ENCODE peak calls at places on chromosomes 3 and 15, in nine cellular contexts. One of them, this sample, is unnamed.

GRCh38 chr15:69997701-69998273 is 99.9 kb downstream of the TLE3 start:
- DNase-seq in NCI-H524 treated with DMSO at 0.1 percent for 48 hours: no peak
- DNase-seq in hippocampal formation: peak
- DNase-seq in effector CD4-positive, alpha-beta T cell: no peak
- DNase-seq in GM23248: peak
- DNase-seq in fibroblast of pulmonary artery: peak
- DNase-seq in NCI-H2029: peak
- DNase-seq in NCI-H446 treated with DMSO at 0.1 percent for 48 hours: peak
- DNase-seq in activated CD4-positive, alpha-beta T cell treated with anti-CD3 and anti-CD28 coated beads, Interleukin-2, amount 50 U/mL, for 24 hours: no peak
- DNase-seq in this sample: no peak

GRCh38 chr3:53036063-53036619 is 9.7 kb downstream of the SFMBT1 start:
- DNase-seq in effector CD4-positive, alpha-beta T cell: no peak
- DNase-seq in NCI-H446 treated with DMSO at 0.1 percent for 48 hours: no peak
- DNase-seq in fibroblast of pulmonary artery: no peak
- DNase-seq in GM23248: no peak
- DNase-seq in activated CD4-positive, alpha-beta T cell treated with anti-CD3 and anti-CD28 coated beads, Interleukin-2, amount 50 U/mL, for 24 hours: no peak
- DNase-seq in NCI-H2029: no peak
- DNase-seq in hippocampal formation: no peak
- DNase-seq in NCI-H524 treated with DMSO at 0.1 percent for 48 hours: no peak
- DNase-seq in this sample: no peak

GRCh38 chr15:41022487-41023090 is 69.3 kb downstream of the CHAC1 start:
- DNase-seq in GM23248: peak
- DNase-seq in NCI-H446 treated with DMSO at 0.1 percent for 48 hours: no peak
- DNase-seq in activated CD4-positive, alpha-beta T cell treated with anti-CD3 and anti-CD28 coated beads, Interleukin-2, amount 50 U/mL, for 24 hours: no peak
- DNase-seq in effector CD4-positive, alpha-beta T cell: peak
- DNase-seq in NCI-H524 treated with DMSO at 0.1 percent for 48 hours: no peak
- DNase-seq in NCI-H2029: no peak
- DNase-seq in hippocampal formation: peak
- DNase-seq in fibroblast of pulmonary artery: peak
- DNase-seq in this sample: peak

GRCh38 chr3:7508821-7509220 is 647.9 kb downstream of the GRM7 start:
- DNase-seq in fibroblast of pulmonary artery: peak
- DNase-seq in NCI-H524 treated with DMSO at 0.1 percent for 48 hours: no peak
- DNase-seq in activated CD4-positive, alpha-beta T cell treated with anti-CD3 and anti-CD28 coated beads, Interleukin-2, amount 50 U/mL, for 24 hours: no peak
- DNase-seq in NCI-H2029: no peak
- DNase-seq in effector CD4-positive, alpha-beta T cell: no peak
- DNase-seq in GM23248: no peak
- DNase-seq in NCI-H446 treated with DMSO at 0.1 percent for 48 hours: no peak
- DNase-seq in hippocampal formation: no peak
- DNase-seq in this sample: no peak

GRCh38 chr15:88617031-88617722 is 4.0 kb upstream of the AEN start:
- DNase-seq in hippocampal formation: no peak
- DNase-seq in NCI-H446 treated with DMSO at 0.1 percent for 48 hours: no peak
- DNase-seq in NCI-H524 treated with DMSO at 0.1 percent for 48 hours: no peak
- DNase-seq in NCI-H2029: no peak
- DNase-seq in activated CD4-positive, alpha-beta T cell treated with anti-CD3 and anti-CD28 coated beads, Interleukin-2, amount 50 U/mL, for 24 hours: no peak
- DNase-seq in effector CD4-positive, alpha-beta T cell: no peak
- DNase-seq in fibroblast of pulmonary artery: no peak
- DNase-seq in GM23248: no peak
- DNase-seq in this sample: no peak

GRCh38 chr3:141876891-141877561 is 583 bp downstream of the ATP1B3 start:
- DNase-seq in GM23248: peak
- DNase-seq in activated CD4-positive, alpha-beta T cell treated with anti-CD3 and anti-CD28 coated beads, Interleukin-2, amount 50 U/mL, for 24 hours: peak
- DNase-seq in NCI-H524 treated with DMSO at 0.1 percent for 48 hours: no peak
- DNase-seq in effector CD4-positive, alpha-beta T cell: peak
- DNase-seq in NCI-H2029: peak
- DNase-seq in hippocampal formation: peak
- DNase-seq in fibroblast of pulmonary artery: no peak
- DNase-seq in NCI-H446 treated with DMSO at 0.1 percent for 48 hours: peak
- DNase-seq in this sample: peak

GRCh38 chr3:140180603-140181002 is 245.6 kb downstream of the CLSTN2 start:
- DNase-seq in NCI-H524 treated with DMSO at 0.1 percent for 48 hours: no peak
- DNase-seq in hippocampal formation: no peak
- DNase-seq in effector CD4-positive, alpha-beta T cell: no peak
- DNase-seq in activated CD4-positive, alpha-beta T cell treated with anti-CD3 and anti-CD28 coated beads, Interleukin-2, amount 50 U/mL, for 24 hours: no peak
- DNase-seq in fibroblast of pulmonary artery: no peak
- DNase-seq in NCI-H446 treated with DMSO at 0.1 percent for 48 hours: peak
- DNase-seq in GM23248: no peak
- DNase-seq in NCI-H2029: no peak
- DNase-seq in this sample: no peak

GRCh38 chr3:117011687-117012250 is 302.2 kb downstream of the TUSC7 start:
- DNase-seq in fibroblast of pulmonary artery: peak
- DNase-seq in effector CD4-positive, alpha-beta T cell: no peak
- DNase-seq in NCI-H2029: no peak
- DNase-seq in NCI-H446 treated with DMSO at 0.1 percent for 48 hours: no peak
- DNase-seq in NCI-H524 treated with DMSO at 0.1 percent for 48 hours: no peak
- DNase-seq in activated CD4-positive, alpha-beta T cell treated with anti-CD3 and anti-CD28 coated beads, Interleukin-2, amount 50 U/mL, for 24 hours: no peak
- DNase-seq in GM23248: peak
- DNase-seq in hippocampal formation: no peak
- DNase-seq in this sample: no peak

GRCh38 chr3:187567026-187567425 is 103.2 kb downstream of the SST start:
- DNase-seq in GM23248: peak
- DNase-seq in effector CD4-positive, alpha-beta T cell: no peak
- DNase-seq in NCI-H446 treated with DMSO at 0.1 percent for 48 hours: no peak
- DNase-seq in NCI-H524 treated with DMSO at 0.1 percent for 48 hours: no peak
- DNase-seq in NCI-H2029: no peak
- DNase-seq in fibroblast of pulmonary artery: peak
- DNase-seq in hippocampal formation: no peak
- DNase-seq in activated CD4-positive, alpha-beta T cell treated with anti-CD3 and anti-CD28 coated beads, Interleukin-2, amount 50 U/mL, for 24 hours: no peak
- DNase-seq in this sample: no peak

GRCh38 chr3:26639339-26639738 is 16.8 kb downstream of the LRRC3B start:
- DNase-seq in effector CD4-positive, alpha-beta T cell: no peak
- DNase-seq in fibroblast of pulmonary artery: no peak
- DNase-seq in NCI-H524 treated with DMSO at 0.1 percent for 48 hours: no peak
- DNase-seq in activated CD4-positive, alpha-beta T cell treated with anti-CD3 and anti-CD28 coated beads, Interleukin-2, amount 50 U/mL, for 24 hours: no peak
- DNase-seq in NCI-H446 treated with DMSO at 0.1 percent for 48 hours: no peak
- DNase-seq in GM23248: no peak
- DNase-seq in NCI-H2029: no peak
- DNase-seq in hippocampal formation: no peak
- DNase-seq in this sample: no peak

GRCh38 chr15:49814709-49815108 is 193.9 kb downstream of the DTWD1 start:
- DNase-seq in GM23248: no peak
- DNase-seq in hippocampal formation: no peak
- DNase-seq in NCI-H446 treated with DMSO at 0.1 percent for 48 hours: no peak
- DNase-seq in NCI-H2029: no peak
- DNase-seq in fibroblast of pulmonary artery: no peak
- DNase-seq in effector CD4-positive, alpha-beta T cell: no peak
- DNase-seq in NCI-H524 treated with DMSO at 0.1 percent for 48 hours: no peak
- DNase-seq in activated CD4-positive, alpha-beta T cell treated with anti-CD3 and anti-CD28 coated beads, Interleukin-2, amount 50 U/mL, for 24 hours: no peak
- DNase-seq in this sample: no peak

GRCh38 chr3:58048301-58048700 is 40.1 kb downstream of the FLNB start:
- DNase-seq in GM23248: no peak
- DNase-seq in NCI-H446 treated with DMSO at 0.1 percent for 48 hours: no peak
- DNase-seq in fibroblast of pulmonary artery: peak
- DNase-seq in NCI-H2029: no peak
- DNase-seq in effector CD4-positive, alpha-beta T cell: no peak
- DNase-seq in NCI-H524 treated with DMSO at 0.1 percent for 48 hours: no peak
- DNase-seq in hippocampal formation: no peak
- DNase-seq in activated CD4-positive, alpha-beta T cell treated with anti-CD3 and anti-CD28 coated beads, Interleukin-2, amount 50 U/mL, for 24 hours: no peak
- DNase-seq in this sample: no peak

GRCh38 chr15:39447881-39448280 is 133.0 kb upstream of the THBS1 start:
- DNase-seq in NCI-H2029: no peak
- DNase-seq in effector CD4-positive, alpha-beta T cell: no peak
- DNase-seq in activated CD4-positive, alpha-beta T cell treated with anti-CD3 and anti-CD28 coated beads, Interleukin-2, amount 50 U/mL, for 24 hours: no peak
- DNase-seq in fibroblast of pulmonary artery: no peak
- DNase-seq in NCI-H524 treated with DMSO at 0.1 percent for 48 hours: no peak
- DNase-seq in GM23248: no peak
- DNase-seq in NCI-H446 treated with DMSO at 0.1 percent for 48 hours: no peak
- DNase-seq in hippocampal formation: no peak
- DNase-seq in this sample: no peak

GRCh38 chr3:49461443-49462171 is 8.5 kb upstream of the DAG1 start:
- DNase-seq in effector CD4-positive, alpha-beta T cell: no peak
- DNase-seq in activated CD4-positive, alpha-beta T cell treated with anti-CD3 and anti-CD28 coated beads, Interleukin-2, amount 50 U/mL, for 24 hours: no peak
- DNase-seq in NCI-H524 treated with DMSO at 0.1 percent for 48 hours: no peak
- DNase-seq in NCI-H2029: no peak
- DNase-seq in fibroblast of pulmonary artery: peak
- DNase-seq in GM23248: peak
- DNase-seq in hippocampal formation: no peak
- DNase-seq in NCI-H446 treated with DMSO at 0.1 percent for 48 hours: no peak
- DNase-seq in this sample: no peak

GRCh38 chr3:130242850-130243569 is 102.5 kb upstream of the COL6A5 start:
- DNase-seq in hippocampal formation: no peak
- DNase-seq in effector CD4-positive, alpha-beta T cell: no peak
- DNase-seq in NCI-H524 treated with DMSO at 0.1 percent for 48 hours: no peak
- DNase-seq in fibroblast of pulmonary artery: peak
- DNase-seq in GM23248: peak
- DNase-seq in NCI-H446 treated with DMSO at 0.1 percent for 48 hours: no peak
- DNase-seq in NCI-H2029: no peak
- DNase-seq in activated CD4-positive, alpha-beta T cell treated with anti-CD3 and anti-CD28 coated beads, Interleukin-2, amount 50 U/mL, for 24 hours: no peak
- DNase-seq in this sample: no peak

GRCh38 chr3:87575538-87575937 is 299.2 kb upstream of the POU1F1 start:
- DNase-seq in NCI-H524 treated with DMSO at 0.1 percent for 48 hours: no peak
- DNase-seq in activated CD4-positive, alpha-beta T cell treated with anti-CD3 and anti-CD28 coated beads, Interleukin-2, amount 50 U/mL, for 24 hours: no peak
- DNase-seq in NCI-H446 treated with DMSO at 0.1 percent for 48 hours: no peak
- DNase-seq in GM23248: no peak
- DNase-seq in NCI-H2029: no peak
- DNase-seq in hippocampal formation: no peak
- DNase-seq in fibroblast of pulmonary artery: no peak
- DNase-seq in effector CD4-positive, alpha-beta T cell: no peak
- DNase-seq in this sample: no peak

GRCh38 chr15:83794209-83794608 is 140.3 kb downstream of the ADAMTSL3 start:
- DNase-seq in NCI-H524 treated with DMSO at 0.1 percent for 48 hours: no peak
- DNase-seq in hippocampal formation: no peak
- DNase-seq in GM23248: no peak
- DNase-seq in NCI-H2029: no peak
- DNase-seq in NCI-H446 treated with DMSO at 0.1 percent for 48 hours: no peak
- DNase-seq in fibroblast of pulmonary artery: no peak
- DNase-seq in activated CD4-positive, alpha-beta T cell treated with anti-CD3 and anti-CD28 coated beads, Interleukin-2, amount 50 U/mL, for 24 hours: no peak
- DNase-seq in effector CD4-positive, alpha-beta T cell: no peak
- DNase-seq in this sample: no peak

GRCh38 chr3:42720126-42720525 is 17.5 kb upstream of the HHATL start:
- DNase-seq in NCI-H2029: no peak
- DNase-seq in hippocampal formation: no peak
- DNase-seq in NCI-H524 treated with DMSO at 0.1 percent for 48 hours: no peak
- DNase-seq in GM23248: no peak
- DNase-seq in NCI-H446 treated with DMSO at 0.1 percent for 48 hours: no peak
- DNase-seq in activated CD4-positive, alpha-beta T cell treated with anti-CD3 and anti-CD28 coated beads, Interleukin-2, amount 50 U/mL, for 24 hours: no peak
- DNase-seq in fibroblast of pulmonary artery: no peak
- DNase-seq in effector CD4-positive, alpha-beta T cell: no peak
- DNase-seq in this sample: no peak

GRCh38 chr15:63497642-63498100 is 6.7 kb upstream of the USP3 start:
- DNase-seq in effector CD4-positive, alpha-beta T cell: peak
- DNase-seq in activated CD4-positive, alpha-beta T cell treated with anti-CD3 and anti-CD28 coated beads, Interleukin-2, amount 50 U/mL, for 24 hours: no peak
- DNase-seq in hippocampal formation: peak
- DNase-seq in NCI-H524 treated with DMSO at 0.1 percent for 48 hours: no peak
- DNase-seq in NCI-H2029: no peak
- DNase-seq in GM23248: no peak
- DNase-seq in fibroblast of pulmonary artery: no peak
- DNase-seq in NCI-H446 treated with DMSO at 0.1 percent for 48 hours: no peak
- DNase-seq in this sample: peak

GRCh38 chr3:151925876-151926275 is 52.4 kb downstream of the SUCNR1 start:
- DNase-seq in activated CD4-positive, alpha-beta T cell treated with anti-CD3 and anti-CD28 coated beads, Interleukin-2, amount 50 U/mL, for 24 hours: no peak
- DNase-seq in NCI-H524 treated with DMSO at 0.1 percent for 48 hours: no peak
- DNase-seq in GM23248: peak
- DNase-seq in NCI-H2029: no peak
- DNase-seq in fibroblast of pulmonary artery: peak
- DNase-seq in NCI-H446 treated with DMSO at 0.1 percent for 48 hours: no peak
- DNase-seq in hippocampal formation: no peak
- DNase-seq in effector CD4-positive, alpha-beta T cell: no peak
- DNase-seq in this sample: no peak

GRCh38 chr3:46695177-46695961 is 1.9 kb upstream of the ALS2CL start:
- DNase-seq in effector CD4-positive, alpha-beta T cell: no peak
- DNase-seq in NCI-H2029: peak
- DNase-seq in fibroblast of pulmonary artery: peak
- DNase-seq in hippocampal formation: peak
- DNase-seq in NCI-H446 treated with DMSO at 0.1 percent for 48 hours: no peak
- DNase-seq in GM23248: peak
- DNase-seq in NCI-H524 treated with DMSO at 0.1 percent for 48 hours: peak
- DNase-seq in activated CD4-positive, alpha-beta T cell treated with anti-CD3 and anti-CD28 coated beads, Interleukin-2, amount 50 U/mL, for 24 hours: peak
- DNase-seq in this sample: peak

GRCh38 chr15:28098766-28099554 is at the start of gene OCA2:
- DNase-seq in hippocampal formation: no peak
- DNase-seq in fibroblast of pulmonary artery: peak
- DNase-seq in NCI-H524 treated with DMSO at 0.1 percent for 48 hours: peak
- DNase-seq in effector CD4-positive, alpha-beta T cell: peak
- DNase-seq in GM23248: peak
- DNase-seq in activated CD4-positive, alpha-beta T cell treated with anti-CD3 and anti-CD28 coated beads, Interleukin-2, amount 50 U/mL, for 24 hours: no peak
- DNase-seq in NCI-H446 treated with DMSO at 0.1 percent for 48 hours: no peak
- DNase-seq in NCI-H2029: no peak
- DNase-seq in this sample: peak

GRCh38 chr3:124700880-124701684 is 29.2 kb upstream of the UMPS start:
- DNase-seq in hippocampal formation: no peak
- DNase-seq in GM23248: peak
- DNase-seq in effector CD4-positive, alpha-beta T cell: no peak
- DNase-seq in fibroblast of pulmonary artery: peak
- DNase-seq in NCI-H2029: no peak
- DNase-seq in activated CD4-positive, alpha-beta T cell treated with anti-CD3 and anti-CD28 coated beads, Interleukin-2, amount 50 U/mL, for 24 hours: no peak
- DNase-seq in NCI-H524 treated with DMSO at 0.1 percent for 48 hours: no peak
- DNase-seq in NCI-H446 treated with DMSO at 0.1 percent for 48 hours: no peak
- DNase-seq in this sample: no peak

GRCh38 chr3:42340466-42340865 is 69.9 kb downstream of the LYZL4 start:
- DNase-seq in effector CD4-positive, alpha-beta T cell: no peak
- DNase-seq in activated CD4-positive, alpha-beta T cell treated with anti-CD3 and anti-CD28 coated beads, Interleukin-2, amount 50 U/mL, for 24 hours: no peak
- DNase-seq in NCI-H2029: no peak
- DNase-seq in NCI-H524 treated with DMSO at 0.1 percent for 48 hours: no peak
- DNase-seq in NCI-H446 treated with DMSO at 0.1 percent for 48 hours: no peak
- DNase-seq in GM23248: no peak
- DNase-seq in hippocampal formation: no peak
- DNase-seq in fibroblast of pulmonary artery: no peak
- DNase-seq in this sample: no peak

GRCh38 chr3:31448035-31448881 is 84.5 kb upstream of the STT3B start:
- DNase-seq in NCI-H446 treated with DMSO at 0.1 percent for 48 hours: no peak
- DNase-seq in effector CD4-positive, alpha-beta T cell: peak
- DNase-seq in NCI-H2029: peak
- DNase-seq in activated CD4-positive, alpha-beta T cell treated with anti-CD3 and anti-CD28 coated beads, Interleukin-2, amount 50 U/mL, for 24 hours: no peak
- DNase-seq in hippocampal formation: no peak
- DNase-seq in fibroblast of pulmonary artery: peak
- DNase-seq in GM23248: peak
- DNase-seq in NCI-H524 treated with DMSO at 0.1 percent for 48 hours: no peak
- DNase-seq in this sample: no peak

GRCh38 chr15:41971089-41971892 is 1.1 kb downstream of the EHD4 start:
- DNase-seq in fibroblast of pulmonary artery: peak
- DNase-seq in NCI-H446 treated with DMSO at 0.1 percent for 48 hours: no peak
- DNase-seq in NCI-H2029: peak
- DNase-seq in effector CD4-positive, alpha-beta T cell: peak
- DNase-seq in GM23248: peak
- DNase-seq in activated CD4-positive, alpha-beta T cell treated with anti-CD3 and anti-CD28 coated beads, Interleukin-2, amount 50 U/mL, for 24 hours: peak
- DNase-seq in NCI-H524 treated with DMSO at 0.1 percent for 48 hours: no peak
- DNase-seq in hippocampal formation: no peak
- DNase-seq in this sample: peak

GRCh38 chr15:60414016-60414682 is 16.4 kb upstream of the ANXA2 start:
- DNase-seq in effector CD4-positive, alpha-beta T cell: no peak
- DNase-seq in NCI-H446 treated with DMSO at 0.1 percent for 48 hours: peak
- DNase-seq in hippocampal formation: no peak
- DNase-seq in NCI-H524 treated with DMSO at 0.1 percent for 48 hours: no peak
- DNase-seq in activated CD4-positive, alpha-beta T cell treated with anti-CD3 and anti-CD28 coated beads, Interleukin-2, amount 50 U/mL, for 24 hours: no peak
- DNase-seq in NCI-H2029: no peak
- DNase-seq in fibroblast of pulmonary artery: peak
- DNase-seq in GM23248: peak
- DNase-seq in this sample: no peak

GRCh38 chr3:123090700-123091585 is 24.1 kb downstream of the PDIA5 start:
- DNase-seq in activated CD4-positive, alpha-beta T cell treated with anti-CD3 and anti-CD28 coated beads, Interleukin-2, amount 50 U/mL, for 24 hours: no peak
- DNase-seq in NCI-H524 treated with DMSO at 0.1 percent for 48 hours: no peak
- DNase-seq in hippocampal formation: no peak
- DNase-seq in NCI-H2029: no peak
- DNase-seq in NCI-H446 treated with DMSO at 0.1 percent for 48 hours: no peak
- DNase-seq in effector CD4-positive, alpha-beta T cell: no peak
- DNase-seq in fibroblast of pulmonary artery: no peak
- DNase-seq in GM23248: no peak
- DNase-seq in this sample: no peak

GRCh38 chr15:44286814-44287555 is 1.5 kb upstream of the GOLM2 start:
- DNase-seq in NCI-H524 treated with DMSO at 0.1 percent for 48 hours: no peak
- DNase-seq in fibroblast of pulmonary artery: no peak
- DNase-seq in NCI-H446 treated with DMSO at 0.1 percent for 48 hours: no peak
- DNase-seq in GM23248: peak
- DNase-seq in effector CD4-positive, alpha-beta T cell: no peak
- DNase-seq in hippocampal formation: no peak
- DNase-seq in activated CD4-positive, alpha-beta T cell treated with anti-CD3 and anti-CD28 coated beads, Interleukin-2, amount 50 U/mL, for 24 hours: no peak
- DNase-seq in NCI-H2029: no peak
- DNase-seq in this sample: no peak

GRCh38 chr15:52005748-52006701 is 13.0 kb upstream of the MAPK6 start:
- DNase-seq in NCI-H446 treated with DMSO at 0.1 percent for 48 hours: no peak
- DNase-seq in GM23248: peak
- DNase-seq in NCI-H2029: no peak
- DNase-seq in activated CD4-positive, alpha-beta T cell treated with anti-CD3 and anti-CD28 coated beads, Interleukin-2, amount 50 U/mL, for 24 hours: no peak
- DNase-seq in fibroblast of pulmonary artery: peak
- DNase-seq in NCI-H524 treated with DMSO at 0.1 percent for 48 hours: no peak
- DNase-seq in hippocampal formation: no peak
- DNase-seq in effector CD4-positive, alpha-beta T cell: no peak
- DNase-seq in this sample: peak

This sample was measured in stimulated activated CD4-positive, alpha-beta T cell treated with anti-CD3 and anti-CD28 coated beads, Interleukin-2, amount 100 ng/mL, for 24 hours.